ENCODE peak calls at places on chromosomes 12 and 14, in ten cellular contexts. S is activated gamma-delta T cell treated with Interleukin-2 at 50 U/mL for 16 hours; N is iPS-NIHi11; M is H4; Y is GM12864; H is GM23248; T is T-cell; U is Calu3; B is stimulated activated CD4-positive, alpha-beta T cell treated with anti-CD3 and anti-CD28 coated beads, Interleukin-1b, Interleukin-23, amount 100 ng/mL, for 1 hour; C is activated T-helper 1 cell treated with anti-CD3 and anti-CD28 coated beads, Interleukin-2, amount 50 U/mL, for 16 hours. Z is an unnamed sample.

GRCh38 chr12:2643736-2644135 is 151.0 kb upstream of the FKBP4 start:
- DNase-seq in Y (no peak), M (no peak), U (no peak), S (no peak), H (no peak), C (no peak), B (no peak), T (no peak), N (no peak), Z (no peak)

GRCh38 chr12:64611430-64612286 is 1.4 kb downstream of the RASSF3 start:
- DNase-seq in H (peak), Y (no peak), B (no peak), M (no peak), N (peak), U (no peak), S (peak), T (peak), C (no peak), Z (peak)

GRCh38 chr14:94317259-94317658 is 5.9 kb downstream of the SERPINA6 start:
- DNase-seq in M (no peak), N (no peak), S (no peak), Y (no peak), B (no peak), T (no peak), H (peak), U (no peak), C (no peak), Z (peak)

GRCh38 chr12:92338102-92338501 is 192.5 kb upstream of the BTG1 start:
- DNase-seq in N (no peak), B (no peak), H (no peak), M (no peak), S (no peak), T (no peak), C (no peak), Y (no peak), U (no peak), Z (no peak)

GRCh38 chr12:10405294-10405693 is 4.3 kb downstream of the KLRC4 start:
- DNase-seq in U (no peak), S (no peak), T (no peak), C (no peak), N (no peak), B (no peak), M (no peak), H (no peak), Y (no peak), Z (no peak)

GRCh38 chr12:62540354-62540753 is 73.7 kb downstream of the MON2 start:
- DNase-seq in B (no peak), C (no peak), S (no peak), N (no peak), M (no peak), T (no peak), H (no peak), Y (no peak), U (no peak), Z (no peak)

GRCh38 chr14:92950773-92951172 is 27.8 kb downstream of the CHGA start:
- DNase-seq in U (no peak), N (no peak), M (no peak), C (no peak), T (no peak), H (no peak), B (no peak), Y (no peak), S (no peak), Z (peak)

GRCh38 chr12:56158926-56159461 is 835 bp downstream of the MYL6 start:
- DNase-seq in Y (no peak), S (no peak), M (peak), B (no peak), T (no peak), H (peak), N (peak), C (no peak), U (peak), Z (peak)

GRCh38 chr12:85441740-85442139 is 161.7 kb downstream of the ALX1 start:
- DNase-seq in Y (no peak), B (no peak), H (peak), U (no peak), N (peak), T (no peak), M (no peak), S (no peak), C (no peak), Z (peak)

GRCh38 chr12:116121453-116121871 is 156.0 kb downstream of the MED13L start:
- DNase-seq in B (no peak), N (no peak), Y (no peak), U (no peak), S (no peak), C (no peak), T (no peak), M (no peak), H (peak), Z (peak)

Z was measured in fibroblast of mammary gland.